ENCODE peak calls at places on chromosomes 11 and 22, in five cellular contexts. G is keratinocyte, C is heart left ventricle, P is fibroblast of lung, N is left ventricle myocardium inferior. V is an unnamed sample.

GRCh38 chr11:12267921-12268320 is 109.5 kb upstream of the PARVA start:
- DNase-seq in G (no peak), C (no peak), P (no peak), N (no peak), V (no peak)

GRCh38 chr11:125514336-125515101 is 18.5 kb upstream of the FEZ1 start:
- DNase-seq in G (peak; percentile 93), C (no peak), P (peak; percentile 45), N (no peak), V (no peak)

GRCh38 chr11:125286486-125286885 is 121.9 kb downstream of the PKNOX2 start:
- DNase-seq in G (no peak), C (no peak), P (no peak), N (no peak), V (no peak)

GRCh38 chr11:124961972-124962609 is 8.1 kb downstream of the CCDC15 start:
- DNase-seq in G (peak; percentile 25), C (no peak), P (peak; percentile 90), N (no peak), V (no peak)

GRCh38 chr22:29916007-29916544 is 33.1 kb downstream of the MTMR3 start:
- DNase-seq in G (no peak), C (no peak), P (no peak), N (no peak), V (no peak)

GRCh38 chr22:42915980-42916765 is 59.1 kb upstream of the ARFGAP3 start:
- DNase-seq in G (no peak), C (no peak), P (no peak), N (no peak), V (no peak)

GRCh38 chr11:2868604-2869526 is 16.7 kb downstream of the CDKN1C start:
- DNase-seq in G (no peak), C (no peak), P (no peak), N (no peak), V (no peak)

GRCh38 chr11:2447253-2447950 is 2.6 kb downstream of the KCNQ1 start:
- DNase-seq in G (no peak), C (no peak), P (no peak), N (no peak), V (peak; percentile 35)

GRCh38 chr11:16713594-16713993 is 24.9 kb upstream of the C11orf58 start:
- DNase-seq in G (no peak), C (no peak), P (peak; percentile 2), N (no peak), V (no peak)
- TF ChIP-seq CTCF in G (no peak), C (no peak), P (no peak), N (no peak), V (no peak)

DNA sequence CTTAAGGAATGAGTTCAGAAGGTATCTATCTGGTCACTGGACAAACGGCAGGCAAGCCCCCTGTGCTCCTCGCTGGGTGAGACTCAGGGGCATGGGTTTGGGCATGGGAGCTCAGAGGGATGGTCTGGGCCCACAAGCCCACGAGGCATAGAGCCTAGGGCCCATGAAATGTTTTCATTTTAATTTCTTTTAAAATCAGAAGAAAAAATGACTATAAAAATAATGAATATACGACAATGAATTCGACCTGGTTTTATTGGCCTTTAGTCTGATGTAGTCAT is 77.9 kb upstream of the WNT7B start:
- DNase-seq in G (no peak), C (no peak), P (no peak), N (peak; percentile 18), V (no peak)
- H3K4me1 ChIP-seq in G (peaks cover 78% of the 10 kb centered on the region), C (peaks cover 86% of the 10 kb centered on the region), P (peaks cover 29% of the 10 kb centered on the region), N (peaks cover 99% of the 10 kb centered on the region), V (peaks cover 70% of the 10 kb centered on the region)

GRCh38 chr11:131582021-131582531 is 211.7 kb downstream of the NTM start:
- DNase-seq in G (no peak), C (no peak), P (no peak), N (no peak), V (no peak)

GRCh38 chr11:131583823-131584222 is 213.4 kb downstream of the NTM start:
- DNase-seq in G (no peak), C (no peak), P (no peak), N (no peak), V (no peak)

GRCh38 chr11:131588057-131588456 is 217.6 kb downstream of the NTM start:
- DNase-seq in G (no peak), C (no peak), P (no peak), N (no peak), V (no peak)

GRCh38 chr11:131581006-131581405 is 210.6 kb downstream of the NTM start:
- DNase-seq in G (no peak), C (no peak), P (no peak), N (no peak), V (no peak)

GRCh38 chr11:131584694-131585592 is 214.5 kb downstream of the NTM start:
- DNase-seq in G (no peak), C (no peak), P (peak; percentile 28), N (peak; percentile 15), V (no peak)
- TF ChIP-seq CTCF in G (no peak), C (peak; percentile 8), P (peak; percentile 32), N (peak; percentile 31), V (no peak)

GRCh38 chr11:128467041-128467440 is 120.3 kb downstream of the ETS1 start:
- DNase-seq in G (no peak), C (no peak), P (no peak), N (no peak), V (no peak)
- H3K4me1 ChIP-seq in G (peaks cover 8% of the 10 kb centered on the region), C (peaks cover 90% of the 10 kb centered on the region), P (peaks cover 57% of the 10 kb centered on the region), N (peaks cover 100% of the 10 kb centered on the region), V (peaks cover 23% of the 10 kb centered on the region)

V was measured in psoas muscle.